ENCODE peak calls at places on chromosome 1, in four cellular contexts. One of them, this sample, is unnamed.

GRCh38 chr1:58779837-58780585 is 3.8 kb downstream of the JUN start:
- DNase-seq in epithelial cell of esophagus: peak
- DNase-seq in A549: peak
- DNase-seq in H54: no peak
- DNase-seq in this sample: no peak

GRCh38 chr1:23964235-23964668 is 4.6 kb downstream of the PNRC2 start:
- DNase-seq in epithelial cell of esophagus: no peak
- DNase-seq in H54: no peak
- DNase-seq in A549: no peak
- DNase-seq in this sample: no peak

GRCh38 chr1:228212966-228213844 is 5.4 kb downstream of the OBSCN start:
- DNase-seq in A549: peak
- DNase-seq in H54: peak
- DNase-seq in epithelial cell of esophagus: peak
- DNase-seq in this sample: peak

GRCh38 chr1:247113094-247113497 is 8.9 kb upstream of the ZNF669 start:
- DNase-seq in H54: peak
- DNase-seq in epithelial cell of esophagus: peak
- DNase-seq in A549: no peak
- DNase-seq in this sample: peak

GRCh38 chr1:163035791-163036249 is 33.3 kb upstream of the RGS4 start:
- DNase-seq in A549: peak
- DNase-seq in H54: peak
- DNase-seq in epithelial cell of esophagus: peak
- DNase-seq in this sample: no peak

GRCh38 chr1:203124546-203125317 is 2.8 kb upstream of the ADORA1 start:
- DNase-seq in H54: no peak
- DNase-seq in A549: no peak
- DNase-seq in epithelial cell of esophagus: peak
- DNase-seq in this sample: no peak

GRCh38 chr1:58619286-58620054 is 42.4 kb upstream of the TACSTD2 start:
- DNase-seq in epithelial cell of esophagus: peak
- DNase-seq in H54: no peak
- DNase-seq in A549: no peak
- DNase-seq in this sample: no peak

GRCh38 chr1:100721502-100722205 is 2.1 kb downstream of the VCAM1 start:
- DNase-seq in H54: no peak
- DNase-seq in epithelial cell of esophagus: peak
- DNase-seq in A549: no peak
- DNase-seq in this sample: no peak

GRCh38 chr1:11691928-11692711 is 610 bp downstream of the DRAXIN start:
- DNase-seq in H54: no peak
- DNase-seq in A549: no peak
- DNase-seq in epithelial cell of esophagus: no peak
- DNase-seq in this sample: no peak

GRCh38 chr1:193104496-193104905 is 713 bp downstream of the GLRX2 start:
- DNase-seq in A549: peak
- DNase-seq in epithelial cell of esophagus: peak
- DNase-seq in H54: peak
- DNase-seq in this sample: no peak

GRCh38 chr1:44423706-44424546 is 18.9 kb downstream of the RNF220 start:
- DNase-seq in epithelial cell of esophagus: peak
- DNase-seq in H54: peak
- DNase-seq in A549: no peak
- DNase-seq in this sample: no peak

GRCh38 chr1:227315500-227316346 is 2.6 kb downstream of the CDC42BPA start:
- DNase-seq in H54: no peak
- DNase-seq in A549: peak
- DNase-seq in epithelial cell of esophagus: peak
- DNase-seq in this sample: peak

GRCh38 chr1:54995835-54996234 is 2.9 kb upstream of the BSND start:
- DNase-seq in A549: no peak
- DNase-seq in H54: no peak
- DNase-seq in epithelial cell of esophagus: no peak
- DNase-seq in this sample: no peak

This sample was measured in HuH-7.5.